ENCODE peak calls at places on chromosomes 7 and 10, in seven cellular contexts. One of them, this sample, is unnamed.

GRCh38 chr7:151597541-151597940 is 77.8 kb upstream of the RHEB start:
- DNase-seq in stomach: no peak
- DNase-seq in foreskin keratinocyte: no peak
- DNase-seq in LNCaP clone FGC: no peak
- DNase-seq in activated CD4-positive, alpha-beta T cell treated with anti-CD3 and anti-CD28 coated beads, Interleukin-2, amount 50 U/mL, for 4 hours: no peak
- DNase-seq in activated T-helper 1 cell treated with anti-CD3 and anti-CD28 coated beads, Interleukin-12 subunit alpha, Interleukin-12 subunit beta, Interleukin-2, Interleukin-4 antibody, amounts not matched to agents 30 ng/mL and 10 ng/mL and 1 ng/mL, durations not matched to agents 14 hours and 24 hours and 36 hours: no peak
- DNase-seq in sciatic nerve: no peak
- DNase-seq in this sample: no peak

GRCh38 chr10:116403740-116404250 is 23.9 kb upstream of the PNLIPRP3 start:
- DNase-seq in LNCaP clone FGC: no peak
- DNase-seq in activated T-helper 1 cell treated with anti-CD3 and anti-CD28 coated beads, Interleukin-12 subunit alpha, Interleukin-12 subunit beta, Interleukin-2, Interleukin-4 antibody, amounts not matched to agents 30 ng/mL and 10 ng/mL and 1 ng/mL, durations not matched to agents 14 hours and 24 hours and 36 hours: no peak
- DNase-seq in sciatic nerve: no peak
- DNase-seq in activated CD4-positive, alpha-beta T cell treated with anti-CD3 and anti-CD28 coated beads, Interleukin-2, amount 50 U/mL, for 4 hours: no peak
- DNase-seq in stomach: no peak
- DNase-seq in foreskin keratinocyte: no peak
- DNase-seq in this sample: no peak

GRCh38 chr10:102511562-102512274 is 7.9 kb downstream of the SUFU start:
- DNase-seq in activated CD4-positive, alpha-beta T cell treated with anti-CD3 and anti-CD28 coated beads, Interleukin-2, amount 50 U/mL, for 4 hours: no peak
- DNase-seq in activated T-helper 1 cell treated with anti-CD3 and anti-CD28 coated beads, Interleukin-12 subunit alpha, Interleukin-12 subunit beta, Interleukin-2, Interleukin-4 antibody, amounts not matched to agents 30 ng/mL and 10 ng/mL and 1 ng/mL, durations not matched to agents 14 hours and 24 hours and 36 hours: no peak
- DNase-seq in stomach: no peak
- DNase-seq in foreskin keratinocyte: no peak
- DNase-seq in LNCaP clone FGC: no peak
- DNase-seq in sciatic nerve: peak
- DNase-seq in this sample: peak

GRCh38 chr7:20543565-20543964 is 71.9 kb upstream of the ABCB5 start:
- DNase-seq in LNCaP clone FGC: no peak
- DNase-seq in activated T-helper 1 cell treated with anti-CD3 and anti-CD28 coated beads, Interleukin-12 subunit alpha, Interleukin-12 subunit beta, Interleukin-2, Interleukin-4 antibody, amounts not matched to agents 30 ng/mL and 10 ng/mL and 1 ng/mL, durations not matched to agents 14 hours and 24 hours and 36 hours: no peak
- DNase-seq in stomach: no peak
- DNase-seq in foreskin keratinocyte: no peak
- DNase-seq in sciatic nerve: no peak
- DNase-seq in activated CD4-positive, alpha-beta T cell treated with anti-CD3 and anti-CD28 coated beads, Interleukin-2, amount 50 U/mL, for 4 hours: no peak
- DNase-seq in this sample: no peak

GRCh38 chr10:32149257-32149955 is 93.2 kb upstream of the KIF5B start:
- DNase-seq in activated T-helper 1 cell treated with anti-CD3 and anti-CD28 coated beads, Interleukin-12 subunit alpha, Interleukin-12 subunit beta, Interleukin-2, Interleukin-4 antibody, amounts not matched to agents 30 ng/mL and 10 ng/mL and 1 ng/mL, durations not matched to agents 14 hours and 24 hours and 36 hours: peak
- DNase-seq in stomach: peak
- DNase-seq in foreskin keratinocyte: peak
- DNase-seq in activated CD4-positive, alpha-beta T cell treated with anti-CD3 and anti-CD28 coated beads, Interleukin-2, amount 50 U/mL, for 4 hours: no peak
- DNase-seq in LNCaP clone FGC: no peak
- DNase-seq in sciatic nerve: no peak
- DNase-seq in this sample: peak

GRCh38 chr7:16616122-16616521 is 29.4 kb downstream of the ANKMY2 start:
- DNase-seq in sciatic nerve: no peak
- DNase-seq in LNCaP clone FGC: no peak
- DNase-seq in stomach: no peak
- DNase-seq in activated T-helper 1 cell treated with anti-CD3 and anti-CD28 coated beads, Interleukin-12 subunit alpha, Interleukin-12 subunit beta, Interleukin-2, Interleukin-4 antibody, amounts not matched to agents 30 ng/mL and 10 ng/mL and 1 ng/mL, durations not matched to agents 14 hours and 24 hours and 36 hours: no peak
- DNase-seq in foreskin keratinocyte: no peak
- DNase-seq in activated CD4-positive, alpha-beta T cell treated with anti-CD3 and anti-CD28 coated beads, Interleukin-2, amount 50 U/mL, for 4 hours: no peak
- DNase-seq in this sample: no peak

GRCh38 chr10:128851281-128851680 is 615.8 kb upstream of the MGMT start:
- DNase-seq in activated CD4-positive, alpha-beta T cell treated with anti-CD3 and anti-CD28 coated beads, Interleukin-2, amount 50 U/mL, for 4 hours: no peak
- DNase-seq in sciatic nerve: no peak
- DNase-seq in activated T-helper 1 cell treated with anti-CD3 and anti-CD28 coated beads, Interleukin-12 subunit alpha, Interleukin-12 subunit beta, Interleukin-2, Interleukin-4 antibody, amounts not matched to agents 30 ng/mL and 10 ng/mL and 1 ng/mL, durations not matched to agents 14 hours and 24 hours and 36 hours: no peak
- DNase-seq in foreskin keratinocyte: no peak
- DNase-seq in stomach: no peak
- DNase-seq in LNCaP clone FGC: no peak
- DNase-seq in this sample: no peak

GRCh38 chr7:151570366-151570915 is 50.7 kb upstream of the RHEB start:
- DNase-seq in foreskin keratinocyte: no peak
- DNase-seq in activated T-helper 1 cell treated with anti-CD3 and anti-CD28 coated beads, Interleukin-12 subunit alpha, Interleukin-12 subunit beta, Interleukin-2, Interleukin-4 antibody, amounts not matched to agents 30 ng/mL and 10 ng/mL and 1 ng/mL, durations not matched to agents 14 hours and 24 hours and 36 hours: no peak
- DNase-seq in stomach: no peak
- DNase-seq in activated CD4-positive, alpha-beta T cell treated with anti-CD3 and anti-CD28 coated beads, Interleukin-2, amount 50 U/mL, for 4 hours: no peak
- DNase-seq in sciatic nerve: no peak
- DNase-seq in LNCaP clone FGC: no peak
- DNase-seq in this sample: no peak

GRCh38 chr10:4260483-4260882 is 475.5 kb upstream of the KLF6 start:
- DNase-seq in stomach: no peak
- DNase-seq in foreskin keratinocyte: no peak
- DNase-seq in sciatic nerve: no peak
- DNase-seq in LNCaP clone FGC: no peak
- DNase-seq in activated T-helper 1 cell treated with anti-CD3 and anti-CD28 coated beads, Interleukin-12 subunit alpha, Interleukin-12 subunit beta, Interleukin-2, Interleukin-4 antibody, amounts not matched to agents 30 ng/mL and 10 ng/mL and 1 ng/mL, durations not matched to agents 14 hours and 24 hours and 36 hours: no peak
- DNase-seq in activated CD4-positive, alpha-beta T cell treated with anti-CD3 and anti-CD28 coated beads, Interleukin-2, amount 50 U/mL, for 4 hours: no peak
- DNase-seq in this sample: no peak

GRCh38 chr10:16779375-16779774 is 37.8 kb downstream of the RSU1 start:
- DNase-seq in stomach: no peak
- DNase-seq in activated T-helper 1 cell treated with anti-CD3 and anti-CD28 coated beads, Interleukin-12 subunit alpha, Interleukin-12 subunit beta, Interleukin-2, Interleukin-4 antibody, amounts not matched to agents 30 ng/mL and 10 ng/mL and 1 ng/mL, durations not matched to agents 14 hours and 24 hours and 36 hours: no peak
- DNase-seq in LNCaP clone FGC: no peak
- DNase-seq in activated CD4-positive, alpha-beta T cell treated with anti-CD3 and anti-CD28 coated beads, Interleukin-2, amount 50 U/mL, for 4 hours: peak
- DNase-seq in sciatic nerve: no peak
- DNase-seq in foreskin keratinocyte: no peak
- DNase-seq in this sample: no peak

GRCh38 chr10:46536781-46537180 is 19.7 kb downstream of the GPRIN2 start:
- DNase-seq in sciatic nerve: peak
- DNase-seq in activated T-helper 1 cell treated with anti-CD3 and anti-CD28 coated beads, Interleukin-12 subunit alpha, Interleukin-12 subunit beta, Interleukin-2, Interleukin-4 antibody, amounts not matched to agents 30 ng/mL and 10 ng/mL and 1 ng/mL, durations not matched to agents 14 hours and 24 hours and 36 hours: no peak
- DNase-seq in stomach: peak
- DNase-seq in activated CD4-positive, alpha-beta T cell treated with anti-CD3 and anti-CD28 coated beads, Interleukin-2, amount 50 U/mL, for 4 hours: no peak
- DNase-seq in foreskin keratinocyte: no peak
- DNase-seq in LNCaP clone FGC: no peak
- DNase-seq in this sample: peak

GRCh38 chr7:33601884-33602283 is 303.5 kb upstream of the BMPER start:
- DNase-seq in stomach: no peak
- DNase-seq in activated T-helper 1 cell treated with anti-CD3 and anti-CD28 coated beads, Interleukin-12 subunit alpha, Interleukin-12 subunit beta, Interleukin-2, Interleukin-4 antibody, amounts not matched to agents 30 ng/mL and 10 ng/mL and 1 ng/mL, durations not matched to agents 14 hours and 24 hours and 36 hours: no peak
- DNase-seq in activated CD4-positive, alpha-beta T cell treated with anti-CD3 and anti-CD28 coated beads, Interleukin-2, amount 50 U/mL, for 4 hours: no peak
- DNase-seq in foreskin keratinocyte: no peak
- DNase-seq in LNCaP clone FGC: no peak
- DNase-seq in sciatic nerve: no peak
- DNase-seq in this sample: no peak

GRCh38 chr7:130941322-130942210 is 207.6 kb upstream of the KLF14 start:
- DNase-seq in sciatic nerve: peak
- DNase-seq in activated T-helper 1 cell treated with anti-CD3 and anti-CD28 coated beads, Interleukin-12 subunit alpha, Interleukin-12 subunit beta, Interleukin-2, Interleukin-4 antibody, amounts not matched to agents 30 ng/mL and 10 ng/mL and 1 ng/mL, durations not matched to agents 14 hours and 24 hours and 36 hours: no peak
- DNase-seq in stomach: peak
- DNase-seq in LNCaP clone FGC: peak
- DNase-seq in activated CD4-positive, alpha-beta T cell treated with anti-CD3 and anti-CD28 coated beads, Interleukin-2, amount 50 U/mL, for 4 hours: no peak
- DNase-seq in foreskin keratinocyte: no peak
- DNase-seq in this sample: no peak

GRCh38 chr7:128947854-128948253 is 10.1 kb downstream of the IRF5 start:
- DNase-seq in activated T-helper 1 cell treated with anti-CD3 and anti-CD28 coated beads, Interleukin-12 subunit alpha, Interleukin-12 subunit beta, Interleukin-2, Interleukin-4 antibody, amounts not matched to agents 30 ng/mL and 10 ng/mL and 1 ng/mL, durations not matched to agents 14 hours and 24 hours and 36 hours: no peak
- DNase-seq in LNCaP clone FGC: no peak
- DNase-seq in sciatic nerve: no peak
- DNase-seq in stomach: no peak
- DNase-seq in activated CD4-positive, alpha-beta T cell treated with anti-CD3 and anti-CD28 coated beads, Interleukin-2, amount 50 U/mL, for 4 hours: no peak
- DNase-seq in foreskin keratinocyte: no peak
- DNase-seq in this sample: no peak

GRCh38 chr7:10483671-10484070 is 490.0 kb upstream of the PHF14 start:
- DNase-seq in sciatic nerve: no peak
- DNase-seq in stomach: no peak
- DNase-seq in activated T-helper 1 cell treated with anti-CD3 and anti-CD28 coated beads, Interleukin-12 subunit alpha, Interleukin-12 subunit beta, Interleukin-2, Interleukin-4 antibody, amounts not matched to agents 30 ng/mL and 10 ng/mL and 1 ng/mL, durations not matched to agents 14 hours and 24 hours and 36 hours: no peak
- DNase-seq in LNCaP clone FGC: no peak
- DNase-seq in foreskin keratinocyte: peak
- DNase-seq in activated CD4-positive, alpha-beta T cell treated with anti-CD3 and anti-CD28 coated beads, Interleukin-2, amount 50 U/mL, for 4 hours: no peak
- DNase-seq in this sample: no peak

GRCh38 chr10:69045441-69046300 is 42.2 kb upstream of the SRGN start:
- DNase-seq in foreskin keratinocyte: peak
- DNase-seq in activated CD4-positive, alpha-beta T cell treated with anti-CD3 and anti-CD28 coated beads, Interleukin-2, amount 50 U/mL, for 4 hours: peak
- DNase-seq in stomach: no peak
- DNase-seq in sciatic nerve: no peak
- DNase-seq in activated T-helper 1 cell treated with anti-CD3 and anti-CD28 coated beads, Interleukin-12 subunit alpha, Interleukin-12 subunit beta, Interleukin-2, Interleukin-4 antibody, amounts not matched to agents 30 ng/mL and 10 ng/mL and 1 ng/mL, durations not matched to agents 14 hours and 24 hours and 36 hours: peak
- DNase-seq in LNCaP clone FGC: no peak
- DNase-seq in this sample: no peak

GRCh38 chr7:75660566-75661215 is 78.0 kb downstream of the HIP1 start:
- DNase-seq in foreskin keratinocyte: no peak
- DNase-seq in LNCaP clone FGC: no peak
- DNase-seq in activated CD4-positive, alpha-beta T cell treated with anti-CD3 and anti-CD28 coated beads, Interleukin-2, amount 50 U/mL, for 4 hours: no peak
- DNase-seq in activated T-helper 1 cell treated with anti-CD3 and anti-CD28 coated beads, Interleukin-12 subunit alpha, Interleukin-12 subunit beta, Interleukin-2, Interleukin-4 antibody, amounts not matched to agents 30 ng/mL and 10 ng/mL and 1 ng/mL, durations not matched to agents 14 hours and 24 hours and 36 hours: no peak
- DNase-seq in sciatic nerve: no peak
- DNase-seq in stomach: no peak
- DNase-seq in this sample: no peak

GRCh38 chr7:25731881-25732240 is 420.1 kb upstream of the NFE2L3 start:
- DNase-seq in foreskin keratinocyte: no peak
- DNase-seq in activated CD4-positive, alpha-beta T cell treated with anti-CD3 and anti-CD28 coated beads, Interleukin-2, amount 50 U/mL, for 4 hours: no peak
- DNase-seq in stomach: no peak
- DNase-seq in sciatic nerve: no peak
- DNase-seq in activated T-helper 1 cell treated with anti-CD3 and anti-CD28 coated beads, Interleukin-12 subunit alpha, Interleukin-12 subunit beta, Interleukin-2, Interleukin-4 antibody, amounts not matched to agents 30 ng/mL and 10 ng/mL and 1 ng/mL, durations not matched to agents 14 hours and 24 hours and 36 hours: no peak
- DNase-seq in LNCaP clone FGC: no peak
- DNase-seq in this sample: no peak

GRCh38 chr10:61944445-61945123 is 43.1 kb downstream of the ARID5B start:
- DNase-seq in activated CD4-positive, alpha-beta T cell treated with anti-CD3 and anti-CD28 coated beads, Interleukin-2, amount 50 U/mL, for 4 hours: no peak
- DNase-seq in stomach: no peak
- DNase-seq in sciatic nerve: no peak
- DNase-seq in LNCaP clone FGC: peak
- DNase-seq in activated T-helper 1 cell treated with anti-CD3 and anti-CD28 coated beads, Interleukin-12 subunit alpha, Interleukin-12 subunit beta, Interleukin-2, Interleukin-4 antibody, amounts not matched to agents 30 ng/mL and 10 ng/mL and 1 ng/mL, durations not matched to agents 14 hours and 24 hours and 36 hours: no peak
- DNase-seq in foreskin keratinocyte: no peak
- DNase-seq in this sample: no peak

GRCh38 chr10:12594448-12594944 is 245.1 kb downstream of the CAMK1D start:
- DNase-seq in stomach: no peak
- DNase-seq in activated T-helper 1 cell treated with anti-CD3 and anti-CD28 coated beads, Interleukin-12 subunit alpha, Interleukin-12 subunit beta, Interleukin-2, Interleukin-4 antibody, amounts not matched to agents 30 ng/mL and 10 ng/mL and 1 ng/mL, durations not matched to agents 14 hours and 24 hours and 36 hours: peak
- DNase-seq in sciatic nerve: no peak
- DNase-seq in LNCaP clone FGC: no peak
- DNase-seq in foreskin keratinocyte: no peak
- DNase-seq in activated CD4-positive, alpha-beta T cell treated with anti-CD3 and anti-CD28 coated beads, Interleukin-2, amount 50 U/mL, for 4 hours: no peak
- DNase-seq in this sample: no peak

GRCh38 chr10:62653254-62653653 is 151.3 kb upstream of the ADO start:
- DNase-seq in sciatic nerve: no peak
- DNase-seq in LNCaP clone FGC: no peak
- DNase-seq in stomach: no peak
- DNase-seq in activated T-helper 1 cell treated with anti-CD3 and anti-CD28 coated beads, Interleukin-12 subunit alpha, Interleukin-12 subunit beta, Interleukin-2, Interleukin-4 antibody, amounts not matched to agents 30 ng/mL and 10 ng/mL and 1 ng/mL, durations not matched to agents 14 hours and 24 hours and 36 hours: no peak
- DNase-seq in foreskin keratinocyte: no peak
- DNase-seq in activated CD4-positive, alpha-beta T cell treated with anti-CD3 and anti-CD28 coated beads, Interleukin-2, amount 50 U/mL, for 4 hours: no peak
- DNase-seq in this sample: no peak

GRCh38 chr10:12796431-12797185 is 204.9 kb downstream of the CCDC3 start:
- DNase-seq in sciatic nerve: no peak
- DNase-seq in foreskin keratinocyte: no peak
- DNase-seq in stomach: no peak
- DNase-seq in LNCaP clone FGC: no peak
- DNase-seq in activated CD4-positive, alpha-beta T cell treated with anti-CD3 and anti-CD28 coated beads, Interleukin-2, amount 50 U/mL, for 4 hours: no peak
- DNase-seq in activated T-helper 1 cell treated with anti-CD3 and anti-CD28 coated beads, Interleukin-12 subunit alpha, Interleukin-12 subunit beta, Interleukin-2, Interleukin-4 antibody, amounts not matched to agents 30 ng/mL and 10 ng/mL and 1 ng/mL, durations not matched to agents 14 hours and 24 hours and 36 hours: no peak
- DNase-seq in this sample: no peak

GRCh38 chr7:33836797-33837355 is 68.5 kb upstream of the BMPER start:
- DNase-seq in stomach: no peak
- DNase-seq in LNCaP clone FGC: no peak
- DNase-seq in sciatic nerve: no peak
- DNase-seq in foreskin keratinocyte: no peak
- DNase-seq in activated T-helper 1 cell treated with anti-CD3 and anti-CD28 coated beads, Interleukin-12 subunit alpha, Interleukin-12 subunit beta, Interleukin-2, Interleukin-4 antibody, amounts not matched to agents 30 ng/mL and 10 ng/mL and 1 ng/mL, durations not matched to agents 14 hours and 24 hours and 36 hours: no peak
- DNase-seq in activated CD4-positive, alpha-beta T cell treated with anti-CD3 and anti-CD28 coated beads, Interleukin-2, amount 50 U/mL, for 4 hours: no peak
- DNase-seq in this sample: no peak

GRCh38 chr7:25578991-25579687 is 350.9 kb upstream of the NPVF start:
- DNase-seq in activated CD4-positive, alpha-beta T cell treated with anti-CD3 and anti-CD28 coated beads, Interleukin-2, amount 50 U/mL, for 4 hours: no peak
- DNase-seq in sciatic nerve: no peak
- DNase-seq in activated T-helper 1 cell treated with anti-CD3 and anti-CD28 coated beads, Interleukin-12 subunit alpha, Interleukin-12 subunit beta, Interleukin-2, Interleukin-4 antibody, amounts not matched to agents 30 ng/mL and 10 ng/mL and 1 ng/mL, durations not matched to agents 14 hours and 24 hours and 36 hours: no peak
- DNase-seq in foreskin keratinocyte: no peak
- DNase-seq in LNCaP clone FGC: no peak
- DNase-seq in stomach: no peak
- DNase-seq in this sample: no peak

GRCh38 chr7:46209611-46210170 is 288.6 kb upstream of the IGFBP3 start:
- DNase-seq in sciatic nerve: no peak
- DNase-seq in LNCaP clone FGC: no peak
- DNase-seq in stomach: no peak
- DNase-seq in activated T-helper 1 cell treated with anti-CD3 and anti-CD28 coated beads, Interleukin-12 subunit alpha, Interleukin-12 subunit beta, Interleukin-2, Interleukin-4 antibody, amounts not matched to agents 30 ng/mL and 10 ng/mL and 1 ng/mL, durations not matched to agents 14 hours and 24 hours and 36 hours: no peak
- DNase-seq in foreskin keratinocyte: no peak
- DNase-seq in activated CD4-positive, alpha-beta T cell treated with anti-CD3 and anti-CD28 coated beads, Interleukin-2, amount 50 U/mL, for 4 hours: no peak
- DNase-seq in this sample: no peak

This sample was measured in aorta.